ENCODE peak calls at places on chromosomes 2 and 18, in nine cellular contexts. M is left cardiac atrium; L is left colon; G is stimulated activated CD4-positive, alpha-beta T cell treated with anti-CD3 and anti-CD28 coated beads, TNF-alpha, amount 100 ng/mL, for 48 hours; E is EL; Q is AG09319; K is RWPE1; H is sciatic nerve; Y is adrenal gland. R is an unnamed sample.

GRCh38 chr2:233928594-233929351 is 11.6 kb downstream of the TRPM8 start:
- DNase-seq in L (no peak), H (no peak), E (peak; percentile 21), Q (no peak), K (no peak), Y (peak; percentile 24), M (no peak), G (no peak), R (no peak)

GRCh38 chr2:99806758-99807157 is 316.9 kb upstream of the REV1 start:
- DNase-seq in K (no peak), L (no peak), Y (no peak), E (peak; percentile 95), Q (peak; percentile 7), G (no peak), M (no peak), H (no peak), R (peak; percentile 28)

GRCh38 chr2:43854671-43855070 is 15.9 kb downstream of the ABCG8 start:
- DNase-seq in L (no peak), M (no peak), G (no peak), Y (no peak), E (no peak), Q (no peak), H (no peak), K (no peak), R (no peak)

GRCh38 chr18:9951022-9951859 is 37.4 kb downstream of the VAPA start:
- DNase-seq in L (no peak), H (no peak), M (no peak), Y (no peak), G (no peak), K (peak; percentile 48), Q (peak; percentile 30), E (peak; percentile 63), R (no peak)

GRCh38 chr2:70561893-70562292 is 8.3 kb upstream of the TGFA start:
- DNase-seq in M (no peak), Q (no peak), Y (no peak), L (no peak), H (no peak), K (no peak), G (no peak), E (peak; percentile 5), R (no peak)

GRCh38 chr2:239466046-239466754 is 65.4 kb upstream of the HDAC4 start:
- DNase-seq in H (no peak), M (peak; percentile 13), Y (no peak), L (no peak), K (no peak), G (no peak), Q (no peak), E (no peak), R (no peak)

GRCh38 chr2:199273043-199273647 is 184.6 kb downstream of the SATB2 start:
- DNase-seq in G (no peak), H (no peak), L (no peak), Y (no peak), K (no peak), E (peak; percentile 67), M (no peak), Q (peak; percentile 71), R (peak; percentile 96)

GRCh38 chr2:30958571-30959220 is 151.4 kb upstream of the CAPN13 start:
- DNase-seq in G (no peak), E (no peak), Q (no peak), H (no peak), Y (no peak), M (no peak), K (no peak), L (no peak), R (no peak)

GRCh38 chr2:226434702-226435101 is 364.9 kb downstream of the IRS1 start:
- DNase-seq in H (no peak), L (no peak), M (no peak), K (no peak), Q (no peak), G (no peak), E (no peak), Y (no peak), R (no peak)

GRCh38 chr18:22933206-22933957 is at the start of gene RBBP8:
- DNase-seq in Q (peak; percentile 37), H (peak; percentile 92), M (peak; percentile 90), G (peak; percentile 71), Y (peak; percentile 82), L (peak; percentile 82), K (peak; percentile 57), E (peak; percentile 82), R (no peak)

GRCh38 chr2:11583840-11584529 is 50.1 kb downstream of the GREB1 start:
- DNase-seq in H (peak; percentile 86), Q (peak; percentile 81), L (peak; percentile 38), M (peak; percentile 70), K (peak; percentile 91), E (peak; percentile 94), Y (peak; percentile 83), G (peak; percentile 87), R (peak; percentile 91)

GRCh38 chr2:10303174-10303633 is 500 bp downstream of the HPCAL1 start:
- DNase-seq in L (no peak), K (no peak), Q (no peak), H (peak; percentile 65), G (no peak), E (no peak), M (no peak), Y (peak; percentile 52), R (no peak)

GRCh38 chr2:69436594-69436936 is 670 bp downstream of the NFU1 start:
- DNase-seq in G (no peak), E (no peak), M (no peak), L (no peak), H (no peak), Q (no peak), K (no peak), Y (no peak), R (no peak)

GRCh38 chr2:64203131-64204005 is 59.1 kb upstream of the PELI1 start:
- DNase-seq in L (no peak), Q (no peak), K (no peak), E (peak; percentile 30), G (no peak), M (no peak), Y (no peak), H (no peak), R (no peak)

GRCh38 chr2:214593723-214594122 is 182.9 kb downstream of the VWC2L start:
- DNase-seq in H (no peak), K (no peak), E (peak; percentile 93), Y (no peak), Q (no peak), G (no peak), M (no peak), L (no peak), R (peak; percentile 27)

GRCh38 chr2:187011206-187011605 is 162.2 kb upstream of the ZSWIM2 start:
- DNase-seq in H (no peak), E (no peak), L (no peak), K (no peak), M (no peak), G (no peak), Q (no peak), Y (no peak), R (no peak)

R was measured in AG09309.